ENCODE peak calls at places on chromosomes 4 and X, in nine cellular contexts. B is OCI-LY7; V is mammary epithelial cell; E is effector memory CD4-positive, alpha-beta T cell; U is aorta; P is fibroblast of lung; S is SK-N-SH; M is IMR-90; T is Panc1. I is an unnamed sample.
A peak's percentile ranks its signal among the peaks of the same experiment; 100 is the strongest.

GRCh38 chr4:82493721-82494425 is 63.5 kb downstream of the ENOPH1 start:
- DNase-seq in T (no peak), V (peak; percentile 17), M (peak; percentile 34), P (peak; percentile 71), E (no peak), B (no peak), S (no peak), U (no peak), I (no peak)

GRCh38 chr4:110490109-110490508 is 14.2 kb downstream of the ENPEP start:
- DNase-seq in P (no peak), T (no peak), E (no peak), S (no peak), V (no peak), M (no peak), B (no peak), U (no peak), I (no peak)

GRCh38 chr4:136805582-136805981 is 726.7 kb downstream of the PCDH18 start:
- DNase-seq in S (no peak), B (no peak), P (no peak), U (no peak), V (no peak), T (no peak), M (no peak), E (no peak), I (no peak)

GRCh38 chr4:155047755-155048154 is 160.7 kb upstream of the NPY2R start:
- DNase-seq in B (no peak), E (no peak), S (no peak), U (no peak), T (no peak), P (peak; percentile 74), V (peak; percentile 42), M (peak; percentile 6), I (no peak)

GRCh38 chrX:21711126-21711847 is 46.6 kb downstream of the SMPX start:
- DNase-seq in U (no peak), M (no peak), P (peak; percentile 8), E (no peak), B (no peak), T (no peak), S (no peak), V (no peak), I (no peak)

GRCh38 chrX:40088299-40088625 is 9.5 kb downstream of the BCOR start:
- DNase-seq in U (no peak), V (no peak), M (no peak), E (no peak), P (no peak), B (no peak), S (no peak), T (no peak), I (no peak)

GRCh38 chrX:49260221-49260985 is 4.1 kb downstream of the FOXP3 start:
- DNase-seq in B (no peak), M (no peak), U (peak; percentile 61), S (no peak), V (no peak), E (no peak), P (no peak), T (no peak), I (peak; percentile 45)

GRCh38 chrX:12372111-12372510 is 233.8 kb downstream of the FRMPD4 start:
- DNase-seq in S (no peak), U (no peak), T (no peak), V (peak; percentile 91), E (no peak), B (no peak), M (peak; percentile 68), P (peak; percentile 40), I (no peak)

GRCh38 chr4:123816970-123817688 is 420.5 kb downstream of the SPRY1 start:
- DNase-seq in P (no peak), V (no peak), T (no peak), U (no peak), B (no peak), S (no peak), M (no peak), E (no peak), I (no peak)

GRCh38 chr4:73505567-73505966 is 24.0 kb downstream of the AFM start:
- DNase-seq in E (no peak), U (no peak), M (no peak), V (no peak), T (no peak), B (peak; percentile 20), P (no peak), S (no peak), I (no peak)

GRCh38 chr4:15653864-15654391 is 1.2 kb downstream of the FBXL5 start:
- DNase-seq in P (peak; percentile 74), B (peak; percentile 64), M (peak; percentile 65), E (no peak), U (no peak), V (peak; percentile 66), S (peak; percentile 54), T (no peak), I (peak; percentile 4)

GRCh38 chrX:120302434-120302833 is 8.8 kb downstream of the TMEM255A start:
- DNase-seq in S (no peak), T (no peak), P (no peak), M (no peak), E (no peak), V (peak; percentile 6), B (peak; percentile 85), U (no peak), I (peak; percentile 21)

GRCh38 chr4:53905935-53906377 is 158.4 kb downstream of the CHIC2 start:
- DNase-seq in E (no peak), M (peak; percentile 78), S (peak; percentile 41), T (no peak), V (peak; percentile 61), B (peak; percentile 81), U (no peak), P (peak; percentile 76), I (no peak)

GRCh38 chrX:44817029-44817428 is 26.8 kb upstream of the DUSP21 start:
- DNase-seq in S (no peak), U (no peak), B (no peak), V (no peak), P (no peak), M (no peak), T (no peak), E (no peak), I (no peak)

DNA sequence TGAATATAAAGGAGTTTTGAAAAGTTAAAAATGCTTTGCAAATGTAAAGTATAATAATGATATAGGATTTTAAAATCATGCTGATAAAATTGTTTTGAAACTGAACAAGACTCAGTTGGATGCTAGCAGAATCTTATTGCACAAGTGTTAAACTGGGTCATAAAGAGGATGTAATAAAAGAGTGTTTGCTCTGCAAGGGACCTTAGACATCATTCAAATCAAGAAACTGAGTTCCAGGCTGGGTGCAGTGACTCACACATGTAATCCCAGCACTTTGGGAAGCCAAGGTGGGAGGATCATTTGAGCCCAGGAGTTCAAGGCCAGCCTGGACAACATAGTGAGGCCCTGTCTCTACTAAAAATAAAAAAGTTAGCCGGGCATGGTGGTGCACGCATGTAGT is 27.5 kb upstream of the DUSP21 start:
- DNase-seq in V (no peak), E (no peak), T (no peak), U (no peak), M (no peak), S (no peak), P (no peak), B (no peak), I (no peak)
- H3K27ac ChIP-seq in V (no peak overlapping the region), E (no peak overlapping the region), T (no peak overlapping the region), U (no peak overlapping the region), M (no peak overlapping the region), S (no peak overlapping the region), P (no peak overlapping the region), B (no peak overlapping the region), I (no peak overlapping the region)

DNA sequence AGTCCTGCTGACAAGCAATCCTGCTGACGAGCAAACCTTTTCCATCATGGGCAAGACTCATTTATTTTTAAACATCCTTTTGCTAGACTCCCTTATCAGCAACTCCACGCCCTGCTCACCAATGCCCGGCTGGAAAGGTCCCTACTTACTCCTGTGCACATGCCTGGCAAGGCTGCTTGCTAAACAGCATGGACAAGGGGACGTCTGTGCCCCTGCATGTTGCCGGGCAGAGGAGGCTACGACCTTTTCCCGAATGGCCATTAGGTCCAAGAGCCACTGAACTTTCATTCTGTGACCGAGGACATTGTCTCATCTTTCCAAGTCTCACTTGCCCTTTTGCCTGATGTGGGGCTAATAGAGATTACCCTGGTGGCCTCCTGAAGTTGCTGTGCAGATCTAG is 98.6 kb downstream of the MGST2 start:
- DNase-seq in E (no peak), T (no peak), U (no peak), V (no peak), S (peak; percentile 33), P (no peak), M (no peak), B (no peak), I (no peak)
- H3K4me1 ChIP-seq in E (no peaks in the 10 kb centered on the region), T (peaks cover 6% of the 10 kb centered on the region), U (peaks cover 3% of the 10 kb centered on the region), V (no peaks in the 10 kb centered on the region), S (peaks cover 18% of the 10 kb centered on the region), P (peaks cover 2% of the 10 kb centered on the region), M (peaks cover 1% of the 10 kb centered on the region), B (peaks cover 24% of the 10 kb centered on the region), I (no peaks in the 10 kb centered on the region)

GRCh38 chr4:184635381-184635780 is 13.9 kb downstream of the CASP3 start:
- DNase-seq in V (no peak), U (no peak), B (no peak), T (no peak), P (no peak), M (no peak), E (no peak), S (no peak), I (no peak)
- H3K27ac ChIP-seq in V (no peak overlapping the region), U (no peak overlapping the region), B (no peak overlapping the region), T (no peak overlapping the region), P (no peak overlapping the region), M (no peak overlapping the region), E (no peak overlapping the region), S (no peak overlapping the region), I (no peak overlapping the region)

GRCh38 chr4:26330186-26330787 is 9.5 kb downstream of the RBPJ start:
- DNase-seq in V (peak; percentile 34), B (peak; percentile 77), P (peak; percentile 61), E (no peak), U (no peak), S (peak; percentile 51), M (peak; percentile 68), T (no peak), I (peak; percentile 74)

GRCh38 chr4:26334366-26334765 is 13.6 kb downstream of the RBPJ start:
- DNase-seq in E (no peak), M (no peak), S (no peak), U (no peak), B (no peak), P (no peak), V (no peak), T (no peak), I (no peak)

GRCh38 chr4:26330946-26331345 is 10.1 kb downstream of the RBPJ start:
- DNase-seq in U (no peak), S (no peak), T (no peak), B (no peak), V (no peak), E (no peak), M (no peak), P (peak; percentile 27), I (no peak)

GRCh38 chr4:26326791-26327190 is 6.0 kb downstream of the RBPJ start:
- DNase-seq in U (no peak), B (no peak), E (no peak), P (peak; percentile 99), T (no peak), S (no peak), M (peak; percentile 95), V (peak; percentile 62), I (no peak)

DNA sequence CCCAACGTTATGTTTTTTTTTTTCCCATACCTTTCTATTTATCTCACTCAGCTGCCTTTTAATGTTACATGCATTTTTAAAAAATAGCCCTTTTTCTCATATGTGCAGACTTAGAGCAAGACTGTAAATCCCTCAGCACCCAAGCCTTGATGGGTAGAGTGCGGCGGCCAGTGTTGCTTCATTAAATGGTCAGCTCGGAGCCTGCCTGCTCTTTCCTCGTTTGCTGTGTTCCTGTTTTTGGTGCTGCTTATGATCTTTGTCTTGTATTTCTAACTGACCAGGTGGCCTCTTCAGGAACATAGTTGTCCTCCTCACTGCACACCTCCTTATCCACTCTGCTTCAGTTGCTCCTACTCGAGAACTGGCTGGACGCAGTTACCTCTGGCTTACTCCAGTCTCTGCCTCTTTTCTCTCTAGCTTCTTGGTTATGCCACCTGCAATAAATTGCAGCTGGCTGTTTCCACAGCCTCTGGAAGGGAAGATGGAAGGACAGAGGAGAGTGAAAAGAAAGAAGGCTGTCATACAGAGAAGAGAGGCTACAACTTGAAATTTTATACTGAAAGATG is 10.6 kb downstream of the RBPJ start:
- DNase-seq in T (no peak), E (no peak), B (no peak), S (no peak), P (no peak), M (no peak), U (no peak), V (no peak), I (no peak)
- H3K4me1 ChIP-seq in T (peaks cover 4% of the 10 kb centered on the region), E (peaks cover 3% of the 10 kb centered on the region), B (no peaks in the 10 kb centered on the region), S (no peaks in the 10 kb centered on the region), P (peaks cover 8% of the 10 kb centered on the region), M (peaks cover 11% of the 10 kb centered on the region), U (no peaks in the 10 kb centered on the region), V (peaks cover 11% of the 10 kb centered on the region), I (peaks cover 10% of the 10 kb centered on the region)

I was measured in CD4-positive, CD25-positive, alpha-beta regulatory T cell.